ENCODE peak calls at places on chromosomes 12 and 14, in five cellular contexts. Y is cardiac fibroblast, T is mesenchymal stem cell, L is COR-L47, A is Karpas-422. J is an unnamed sample.

GRCh38 chr12:70730675-70731180 is 93.5 kb upstream of the PTPRB start:
- DNase-seq in Y (no peak), T (no peak), L (no peak), A (no peak), J (no peak)

GRCh38 chr12:3303410-3304136 is 187.4 kb upstream of the PRMT8 start:
- DNase-seq in Y (no peak), T (no peak), L (no peak), A (no peak), J (no peak)

GRCh38 chr12:102478416-102479098 is 1.8 kb downstream of the IGF1 start:
- DNase-seq in Y (no peak), T (no peak), L (peak; percentile 83), A (no peak), J (no peak)

GRCh38 chr12:24562761-24563392 is 386.0 kb downstream of the BCAT1 start:
- DNase-seq in Y (peak; percentile 38), T (peak; percentile 77), L (no peak), A (no peak), J (peak; percentile 8)

GRCh38 chr12:12946686-12947355 is 5.1 kb downstream of the GPRC5D start:
- DNase-seq in Y (no peak), T (no peak), L (no peak), A (no peak), J (no peak)

GRCh38 chr12:89873745-89874144 is 165.1 kb upstream of the ATP2B1 start:
- DNase-seq in Y (peak; percentile 40), T (peak; percentile 72), L (no peak), A (peak; percentile 25), J (no peak)

GRCh38 chr14:22979748-22980392 is 2.5 kb downstream of the AJUBA start:
- DNase-seq in Y (no peak), T (no peak), L (no peak), A (no peak), J (no peak)

GRCh38 chr12:122454739-122455138 is 32.3 kb upstream of the CLIP1 start:
- DNase-seq in Y (no peak), T (no peak), L (no peak), A (no peak), J (no peak)

GRCh38 chr12:52195065-52195730 is 3.4 kb upstream of the KRT80 start:
- DNase-seq in Y (peak; percentile 83), T (no peak), L (no peak), A (no peak), J (no peak)

GRCh38 chr12:2283910-2284309 is 231.1 kb downstream of the CACNA1C start:
- DNase-seq in Y (peak; percentile 90), T (peak; percentile 28), L (no peak), A (no peak), J (no peak)

GRCh38 chr12:67483871-67484554 is 164.5 kb upstream of the DYRK2 start:
- DNase-seq in Y (no peak), T (no peak), L (no peak), A (no peak), J (peak; percentile 72)

GRCh38 chr12:107091989-107092641 is 1.2 kb downstream of the CRY1 start:
- DNase-seq in Y (peak; percentile 97), T (peak; percentile 99), L (peak; percentile 71), A (peak; percentile 78), J (peak; percentile 76)

GRCh38 chr14:34237098-34237497 is 224.9 kb downstream of the SPTSSA start:
- DNase-seq in Y (no peak), T (peak; percentile 23), L (peak; percentile 75), A (no peak), J (no peak)

GRCh38 chr12:84913151-84913550 is 552 bp upstream of the SLC6A15 start:
- DNase-seq in Y (peak; percentile 31), T (peak; percentile 62), L (peak; percentile 6), A (no peak), J (no peak)

GRCh38 chr14:23523229-23524016 is 28.1 kb downstream of the ZFHX2 start:
- DNase-seq in Y (no peak), T (no peak), L (no peak), A (no peak), J (no peak)

GRCh38 chr12:64181504-64182291 is 40.4 kb downstream of the KICS2 start:
- DNase-seq in Y (peak; percentile 92), T (peak; percentile 97), L (peak; percentile 24), A (peak; percentile 33), J (peak; percentile 43)

GRCh38 chr12:15423629-15424028 is 101.3 kb downstream of the PTPRO start:
- DNase-seq in Y (no peak), T (no peak), L (no peak), A (no peak), J (no peak)

GRCh38 chr14:24013654-24014514 is 25.2 kb downstream of the DHRS4L2 start:
- DNase-seq in Y (peak; percentile 77), T (peak; percentile 79), L (peak; percentile 53), A (peak; percentile 94), J (peak; percentile 64)

GRCh38 chr12:81722004-81722403 is 37.1 kb downstream of the PPFIA2 start:
- DNase-seq in Y (no peak), T (no peak), L (no peak), A (no peak), J (no peak)

GRCh38 chr14:104118006-104118844 is 20.2 kb upstream of the KIF26A start:
- DNase-seq in Y (no peak), T (no peak), L (peak; percentile 65), A (no peak), J (peak; percentile 1)

GRCh38 chr12:131457028-131457310 is 253.9 kb upstream of the SFSWAP start:
- DNase-seq in Y (no peak), T (no peak), L (no peak), A (no peak), J (no peak)

GRCh38 chr12:111715242-111715641 is 29.4 kb downstream of the ACAD10 start:
- DNase-seq in Y (no peak), T (peak; percentile 22), L (peak; percentile 52), A (no peak), J (no peak)

GRCh38 chr12:121791671-121792496 is 1.6 kb downstream of the RHOF start:
- DNase-seq in Y (no peak), T (no peak), L (no peak), A (no peak), J (peak; percentile 69)

GRCh38 chr12:125093681-125094025 is 28.4 kb downstream of the AACS start:
- DNase-seq in Y (no peak), T (no peak), L (no peak), A (no peak), J (no peak)

GRCh38 chr12:15118946-15119345 is 102.3 kb downstream of the RERG start:
- DNase-seq in Y (no peak), T (no peak), L (no peak), A (no peak), J (no peak)

GRCh38 chr14:72801841-72802587 is 91.9 kb downstream of the DPF3 start:
- DNase-seq in Y (no peak), T (no peak), L (no peak), A (no peak), J (no peak)

GRCh38 chr14:56751471-56751870 is 58.8 kb downstream of the OTX2 start:
- DNase-seq in Y (no peak), T (no peak), L (peak; percentile 39), A (peak; percentile 54), J (no peak)

GRCh38 chr14:51401756-51402155 is 161.7 kb downstream of the TMX1 start:
- DNase-seq in Y (peak; percentile 58), T (no peak), L (no peak), A (no peak), J (no peak)

GRCh38 chr12:68451261-68452091 is 119.3 kb upstream of the MDM1 start:
- DNase-seq in Y (peak; percentile 90), T (peak; percentile 89), L (peak; percentile 16), A (no peak), J (no peak)

GRCh38 chr12:17020765-17021164 is 414.8 kb upstream of the LMO3 start:
- DNase-seq in Y (no peak), T (no peak), L (no peak), A (no peak), J (no peak)

J was measured in Calu3.